ENCODE peak calls at places on chromosomes 13 and 19, in seven cellular contexts. Q, D, W, N, C, T and S are unnamed samples.

GRCh38 chr19:531753-532571 is at the start of gene CDC34:
- DNase-seq in Q (no peak), D (no peak), W (no peak), N (no peak), C (no peak), T (no peak), S (no peak)

GRCh38 chr13:39037410-39037879 is 444 bp downstream of the PROSER1 start:
- DNase-seq in Q (no peak), D (no peak), W (no peak), N (peak), C (no peak), T (no peak), S (no peak)

GRCh38 chr19:48625891-48626327 is 6.6 kb downstream of the SPHK2 start:
- DNase-seq in Q (no peak), D (no peak), W (no peak), N (no peak), C (no peak), T (no peak), S (no peak)

GRCh38 chr19:9752701-9753443 is 15.7 kb downstream of the ZNF846 start:
- DNase-seq in Q (no peak), D (no peak), W (no peak), N (no peak), C (no peak), T (no peak), S (no peak)

GRCh38 chr19:31272707-31273106 is 76.5 kb downstream of the TSHZ3 start:
- DNase-seq in Q (no peak), D (no peak), W (no peak), N (no peak), C (no peak), T (no peak), S (no peak)

GRCh38 chr13:75788494-75788991 is 152.4 kb downstream of the LMO7 start:
- DNase-seq in Q (no peak), D (no peak), W (no peak), N (no peak), C (no peak), T (peak), S (peak)

GRCh38 chr19:5767949-5768348 is 16.6 kb downstream of the PRR22 start:
- DNase-seq in Q (no peak), D (no peak), W (no peak), N (no peak), C (no peak), T (no peak), S (no peak)

GRCh38 chr13:43023244-43023931 is at the start of gene DNAJC15:
- DNase-seq in Q (peak), D (peak), W (peak), N (no peak), C (peak), T (peak), S (peak)

DNA sequence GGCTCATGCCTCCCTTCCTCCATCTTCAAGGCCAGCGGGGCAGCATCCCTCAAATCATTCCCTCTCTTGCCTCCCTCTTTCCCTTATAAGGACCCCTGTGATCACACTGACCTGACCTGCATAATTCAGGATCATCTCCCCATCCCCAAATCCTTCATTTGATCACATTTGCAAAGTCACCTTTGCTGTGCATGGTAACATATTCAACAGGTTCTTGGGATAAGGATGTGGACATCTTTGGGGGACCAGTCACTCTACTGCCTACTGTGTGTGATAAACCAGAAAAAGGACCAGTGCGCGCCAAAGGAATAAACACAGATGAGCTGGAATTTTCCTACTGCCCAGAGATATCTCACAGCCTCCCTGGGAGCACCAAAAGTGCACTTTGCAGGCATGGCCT is 7.9 kb downstream of the OPA3 start:
- DNase-seq in Q (no peak), D (no peak), W (no peak), N (no peak), C (no peak), T (no peak), S (no peak)
- H3K27ac ChIP-seq in Q (no peak), D (no peak), W (no peak), N (peak), C (no peak), T (no peak), S (peak)

DNA sequence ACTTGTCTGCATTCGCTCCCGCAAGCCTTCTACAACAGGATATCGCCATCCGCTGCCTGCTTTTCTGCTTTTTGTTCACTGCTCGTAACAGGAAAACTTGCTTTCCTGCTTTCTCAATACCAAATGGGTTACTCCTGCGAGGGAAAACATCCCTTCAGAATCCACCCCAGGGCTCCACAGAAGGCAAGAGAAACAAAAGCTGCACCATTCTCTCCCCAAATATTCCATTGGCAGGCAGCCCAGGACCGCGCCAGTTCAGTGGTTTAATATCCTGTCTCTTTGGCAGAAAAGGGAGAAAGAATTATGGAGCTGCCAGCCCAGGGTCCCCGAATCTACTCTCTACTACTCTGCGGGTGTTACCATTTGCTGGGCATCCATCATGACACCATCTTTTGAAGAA is 84.7 kb upstream of the DOCK9 start:
- DNase-seq in Q (no peak), D (no peak), W (no peak), N (peak), C (no peak), T (peak), S (no peak)
- H3K27ac ChIP-seq in Q (no peak), D (no peak), W (no peak), N (peak), C (no peak), T (peak), S (peak)

GRCh38 chr13:95296326-95296939 is 4.8 kb downstream of the ABCC4 start:
- DNase-seq in Q (peak), D (peak), W (no peak), N (peak), C (no peak), T (no peak), S (peak)
- H3K27ac ChIP-seq in Q (no peak), D (no peak), W (no peak), N (no peak), C (no peak), T (no peak), S (peak)

GRCh38 chr13:113646921-113647340 is 11.1 kb downstream of the ATP4B start:
- DNase-seq in Q (no peak), D (no peak), W (no peak), N (no peak), C (peak), T (no peak), S (no peak)

GRCh38 chr13:113646376-113646775 is 11.6 kb downstream of the ATP4B start:
- DNase-seq in Q (no peak), D (no peak), W (no peak), N (no peak), C (no peak), T (peak), S (no peak)

GRCh38 chr13:113647351-113648217 is 10.4 kb downstream of the ATP4B start:
- DNase-seq in Q (no peak), D (peak), W (no peak), N (peak), C (no peak), T (peak), S (peak)

GRCh38 chr13:113649212-113649611 is 8.8 kb downstream of the ATP4B start:
- DNase-seq in Q (no peak), D (no peak), W (no peak), N (no peak), C (no peak), T (no peak), S (no peak)

GRCh38 chr13:113648218-113648615 is 9.8 kb downstream of the ATP4B start:
- DNase-seq in Q (no peak), D (no peak), W (no peak), N (no peak), C (no peak), T (no peak), S (peak)
- H3K27ac ChIP-seq in Q (no peak), D (no peak), W (no peak), N (peak), C (no peak), T (peak), S (no peak)

DNA sequence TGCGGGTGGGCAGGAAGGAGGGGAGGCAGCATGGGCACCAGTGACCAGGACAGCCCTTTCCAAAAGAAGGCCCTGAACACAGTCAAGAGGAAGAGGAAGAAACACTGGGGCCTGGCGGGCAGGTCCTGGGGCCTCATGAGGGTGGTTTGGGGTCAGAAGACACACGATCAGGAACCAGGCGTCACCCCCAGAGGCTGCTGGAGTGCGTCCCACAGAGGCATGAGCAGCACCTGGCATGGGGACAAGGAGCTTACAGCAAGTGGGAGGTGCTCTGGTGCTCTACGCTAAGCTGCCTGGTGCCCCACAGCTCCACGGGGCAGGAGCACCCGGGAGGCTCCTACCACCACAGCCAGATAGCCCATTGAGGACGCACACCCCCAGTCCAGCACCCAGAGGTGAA is 20.0 kb downstream of the ELL start:
- DNase-seq in Q (no peak), D (no peak), W (no peak), N (no peak), C (no peak), T (no peak), S (peak)
- H3K27ac ChIP-seq in Q (no peak), D (no peak), W (no peak), N (peak), C (no peak), T (no peak), S (peak)

GRCh38 chr19:19420570-19421301 is 15.3 kb downstream of the GATAD2A start:
- DNase-seq in Q (no peak), D (no peak), W (peak), N (no peak), C (no peak), T (peak), S (no peak)
- H3K27ac ChIP-seq in Q (no peak), D (no peak), W (no peak), N (peak), C (no peak), T (peak), S (no peak)

DNA sequence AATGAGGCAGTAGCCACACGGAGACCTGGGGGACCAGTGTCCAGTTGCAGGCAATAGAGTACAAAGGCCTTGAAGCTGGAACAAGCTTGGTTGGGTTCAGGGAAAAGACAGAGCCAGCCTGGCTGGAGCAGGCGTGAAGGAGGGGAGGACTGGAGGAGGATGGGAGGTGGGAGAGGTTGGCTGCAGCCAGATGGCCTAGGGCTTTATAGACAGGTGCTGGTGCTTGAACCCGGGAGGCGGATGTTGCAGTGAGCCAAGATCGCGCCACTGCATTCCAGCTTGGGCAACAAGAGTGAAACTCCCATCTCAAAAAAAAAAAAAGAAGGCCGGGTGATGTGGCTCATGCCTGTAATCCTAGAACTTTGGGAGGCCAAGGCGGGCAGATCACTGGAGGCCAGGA is 1.7 kb downstream of the SPINT2 start:
- DNase-seq in Q (no peak), D (no peak), W (no peak), N (peak), C (no peak), T (no peak), S (no peak)
- H3K27ac ChIP-seq in Q (no peak), D (no peak), W (no peak), N (peak), C (no peak), T (no peak), S (no peak)

DNA sequence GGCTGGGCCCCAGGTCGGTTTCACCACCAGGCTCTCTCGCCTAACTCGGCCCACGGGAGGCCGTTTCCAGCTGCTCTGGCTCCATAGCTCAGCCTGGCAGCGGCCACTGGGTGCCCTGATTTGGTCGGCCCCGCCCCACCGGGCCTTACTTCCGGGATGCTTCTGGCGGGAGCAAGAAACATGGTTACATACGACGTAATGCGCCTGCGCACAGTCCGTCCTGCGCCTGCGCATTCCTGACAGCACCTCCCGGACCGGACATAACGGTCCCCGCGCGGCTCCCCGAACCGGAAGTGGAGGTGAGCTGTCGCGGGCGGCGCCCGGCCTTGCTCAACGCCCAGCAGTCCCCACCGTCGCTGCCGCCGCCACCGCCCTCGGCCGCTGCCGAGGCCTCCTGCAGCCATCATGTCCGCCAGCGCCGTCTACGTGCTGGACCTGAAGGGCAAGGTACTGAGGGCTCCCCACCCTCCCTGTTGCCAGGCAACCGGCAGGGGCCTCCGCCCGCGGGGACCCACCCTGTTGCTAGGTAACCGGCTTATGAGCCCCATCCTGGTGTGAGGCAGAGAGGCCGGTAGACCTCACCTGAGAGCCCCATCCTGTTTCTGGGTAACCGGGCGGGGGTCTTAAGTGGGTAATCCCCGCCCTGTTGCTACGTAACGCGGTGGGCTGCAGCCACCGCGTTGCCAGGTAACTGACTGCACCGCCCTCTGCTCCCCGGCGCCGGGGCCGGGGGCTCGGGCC is at the start of gene AP1M1:
- DNase-seq in Q (peak), D (peak), W (peak), N (peak), C (peak), T (peak), S (peak)
- H3K27ac ChIP-seq in Q (no peak), D (peak), W (peak), N (peak), C (peak), T (peak), S (peak)